ENCODE peak calls at places on chromosomes 1 and 21, in six cellular contexts. One of them, this sample, is unnamed.

GRCh38 chr1:20574686-20575543 is 14.0 kb upstream of the CDA start:
- DNase-seq in hepatocyte: peak
- DNase-seq in breast epithelium: peak
- DNase-seq in cardiac muscle cell: peak
- DNase-seq in keratinocyte: no peak
- DNase-seq in upper lobe of right lung: peak
- DNase-seq in this sample: peak

GRCh38 chr1:154849645-154850131 is 20.4 kb downstream of the KCNN3 start:
- DNase-seq in breast epithelium: no peak
- DNase-seq in cardiac muscle cell: no peak
- DNase-seq in upper lobe of right lung: no peak
- DNase-seq in keratinocyte: no peak
- DNase-seq in hepatocyte: no peak
- DNase-seq in this sample: no peak

GRCh38 chr1:161192476-161193465 is 6.1 kb downstream of the ADAMTS4 start:
- DNase-seq in hepatocyte: peak
- DNase-seq in breast epithelium: no peak
- DNase-seq in cardiac muscle cell: peak
- DNase-seq in upper lobe of right lung: no peak
- DNase-seq in keratinocyte: no peak
- DNase-seq in this sample: peak

GRCh38 chr1:201020647-201021332 is 2.7 kb downstream of the KIF21B start:
- DNase-seq in hepatocyte: no peak
- DNase-seq in cardiac muscle cell: peak
- DNase-seq in breast epithelium: no peak
- DNase-seq in upper lobe of right lung: no peak
- DNase-seq in keratinocyte: no peak
- DNase-seq in this sample: peak

GRCh38 chr1:88302843-88303486 is 381.1 kb upstream of the PKN2 start:
- DNase-seq in keratinocyte: no peak
- DNase-seq in breast epithelium: no peak
- DNase-seq in hepatocyte: peak
- DNase-seq in upper lobe of right lung: no peak
- DNase-seq in cardiac muscle cell: peak
- DNase-seq in this sample: peak

GRCh38 chr1:58548381-58548780 is 1.9 kb upstream of the OMA1 start:
- DNase-seq in cardiac muscle cell: peak
- DNase-seq in breast epithelium: no peak
- DNase-seq in upper lobe of right lung: no peak
- DNase-seq in keratinocyte: no peak
- DNase-seq in hepatocyte: no peak
- DNase-seq in this sample: no peak

GRCh38 chr1:47172782-47173181 is 17.1 kb downstream of the PDZK1IP1 start:
- DNase-seq in cardiac muscle cell: no peak
- DNase-seq in keratinocyte: no peak
- DNase-seq in breast epithelium: no peak
- DNase-seq in upper lobe of right lung: no peak
- DNase-seq in hepatocyte: no peak
- DNase-seq in this sample: no peak

GRCh38 chr1:173187838-173188237 is 19.3 kb downstream of the TNFSF4 start:
- DNase-seq in breast epithelium: no peak
- DNase-seq in cardiac muscle cell: no peak
- DNase-seq in keratinocyte: no peak
- DNase-seq in upper lobe of right lung: no peak
- DNase-seq in hepatocyte: no peak
- DNase-seq in this sample: no peak

GRCh38 chr1:113207019-113207418 is 134.0 kb downstream of the LRIG2 start:
- DNase-seq in hepatocyte: no peak
- DNase-seq in cardiac muscle cell: no peak
- DNase-seq in upper lobe of right lung: no peak
- DNase-seq in breast epithelium: no peak
- DNase-seq in keratinocyte: no peak
- DNase-seq in this sample: no peak

GRCh38 chr1:101187287-101187686 is 49.5 kb upstream of the S1PR1 start:
- DNase-seq in hepatocyte: no peak
- DNase-seq in breast epithelium: no peak
- DNase-seq in keratinocyte: no peak
- DNase-seq in upper lobe of right lung: no peak
- DNase-seq in cardiac muscle cell: no peak
- DNase-seq in this sample: peak

GRCh38 chr1:45925728-45926287 is 122.4 kb downstream of the MAST2 start:
- DNase-seq in keratinocyte: no peak
- DNase-seq in upper lobe of right lung: no peak
- DNase-seq in cardiac muscle cell: no peak
- DNase-seq in hepatocyte: no peak
- DNase-seq in breast epithelium: no peak
- DNase-seq in this sample: no peak

GRCh38 chr1:45928486-45929205 is 125.2 kb downstream of the MAST2 start:
- DNase-seq in breast epithelium: no peak
- DNase-seq in hepatocyte: no peak
- DNase-seq in keratinocyte: no peak
- DNase-seq in upper lobe of right lung: no peak
- DNase-seq in cardiac muscle cell: peak
- DNase-seq in this sample: no peak

GRCh38 chr1:45924736-45925135 is 121.3 kb downstream of the MAST2 start:
- DNase-seq in keratinocyte: no peak
- DNase-seq in breast epithelium: no peak
- DNase-seq in hepatocyte: peak
- DNase-seq in cardiac muscle cell: peak
- DNase-seq in upper lobe of right lung: no peak
- DNase-seq in this sample: peak

GRCh38 chr1:45923343-45923742 is 119.9 kb downstream of the MAST2 start:
- DNase-seq in upper lobe of right lung: no peak
- DNase-seq in cardiac muscle cell: peak
- DNase-seq in hepatocyte: no peak
- DNase-seq in keratinocyte: no peak
- DNase-seq in breast epithelium: no peak
- DNase-seq in this sample: no peak

DNA sequence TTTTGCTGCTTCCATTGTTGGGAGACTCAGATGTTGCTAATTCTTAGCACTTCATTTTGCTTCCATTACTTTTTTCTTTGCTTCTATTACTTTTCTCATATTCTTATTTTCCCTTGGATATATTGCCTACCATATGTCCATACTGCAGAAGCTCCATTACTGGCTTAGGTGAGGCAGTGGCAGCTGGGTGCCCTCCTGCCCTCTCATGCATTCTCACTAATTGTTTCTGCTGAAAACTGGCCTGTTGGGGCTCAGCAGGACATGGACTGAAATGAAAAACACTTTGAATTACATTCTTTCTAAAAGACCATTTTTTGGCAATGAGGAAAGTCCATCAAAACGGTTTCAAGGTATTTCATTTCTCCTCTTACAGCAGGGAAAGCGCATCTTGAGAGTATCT is 122.9 kb downstream of the MAST2 start:
- DNase-seq in hepatocyte: no peak
- DNase-seq in upper lobe of right lung: no peak
- DNase-seq in cardiac muscle cell: no peak
- DNase-seq in breast epithelium: no peak
- DNase-seq in keratinocyte: no peak
- DNase-seq in this sample: no peak
- H3K4me3 ChIP-seq in hepatocyte: no peak
- H3K4me3 ChIP-seq in upper lobe of right lung: no peak
- H3K4me3 ChIP-seq in cardiac muscle cell: no peak
- H3K4me3 ChIP-seq in breast epithelium: no peak
- H3K4me3 ChIP-seq in keratinocyte: no peak
- H3K4me3 ChIP-seq in this sample: no peak

DNA sequence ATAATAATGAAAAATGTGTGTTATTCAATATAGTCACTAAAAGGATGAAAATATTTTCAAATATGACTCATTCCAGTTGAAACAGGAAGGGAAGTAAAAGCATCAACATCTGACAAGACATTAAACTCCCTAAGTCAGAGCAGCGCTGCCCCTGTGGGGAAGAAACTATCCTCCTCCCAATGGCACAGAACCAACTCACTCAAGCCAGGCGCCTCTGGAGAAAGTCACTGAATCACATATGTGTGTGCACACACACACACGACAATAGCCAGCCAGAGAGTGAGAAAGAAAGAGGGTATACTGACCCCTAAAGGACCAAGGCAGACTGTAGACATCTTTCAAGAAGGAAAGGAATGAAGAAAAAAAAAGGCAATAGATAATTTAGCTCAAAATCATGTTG is 126.9 kb downstream of the SETD4 start:
- DNase-seq in cardiac muscle cell: peak
- DNase-seq in hepatocyte: peak
- DNase-seq in upper lobe of right lung: no peak
- DNase-seq in keratinocyte: peak
- DNase-seq in breast epithelium: no peak
- DNase-seq in this sample: peak
- TF ChIP-seq CTCF in cardiac muscle cell: peak
- TF ChIP-seq CTCF in hepatocyte: peak
- TF ChIP-seq CTCF in upper lobe of right lung: no peak
- TF ChIP-seq CTCF in keratinocyte: no peak
- TF ChIP-seq CTCF in breast epithelium: no peak
- TF ChIP-seq CTCF in this sample: no peak

GRCh38 chr1:165632491-165632890 is 1.5 kb downstream of the MGST3 start:
- DNase-seq in hepatocyte: no peak
- DNase-seq in keratinocyte: no peak
- DNase-seq in cardiac muscle cell: no peak
- DNase-seq in upper lobe of right lung: no peak
- DNase-seq in breast epithelium: no peak
- DNase-seq in this sample: no peak
- H3K4me3 ChIP-seq in hepatocyte: peak
- H3K4me3 ChIP-seq in keratinocyte: peak
- H3K4me3 ChIP-seq in cardiac muscle cell: peak
- H3K4me3 ChIP-seq in upper lobe of right lung: peak
- H3K4me3 ChIP-seq in breast epithelium: peak
- H3K4me3 ChIP-seq in this sample: peak

DNA sequence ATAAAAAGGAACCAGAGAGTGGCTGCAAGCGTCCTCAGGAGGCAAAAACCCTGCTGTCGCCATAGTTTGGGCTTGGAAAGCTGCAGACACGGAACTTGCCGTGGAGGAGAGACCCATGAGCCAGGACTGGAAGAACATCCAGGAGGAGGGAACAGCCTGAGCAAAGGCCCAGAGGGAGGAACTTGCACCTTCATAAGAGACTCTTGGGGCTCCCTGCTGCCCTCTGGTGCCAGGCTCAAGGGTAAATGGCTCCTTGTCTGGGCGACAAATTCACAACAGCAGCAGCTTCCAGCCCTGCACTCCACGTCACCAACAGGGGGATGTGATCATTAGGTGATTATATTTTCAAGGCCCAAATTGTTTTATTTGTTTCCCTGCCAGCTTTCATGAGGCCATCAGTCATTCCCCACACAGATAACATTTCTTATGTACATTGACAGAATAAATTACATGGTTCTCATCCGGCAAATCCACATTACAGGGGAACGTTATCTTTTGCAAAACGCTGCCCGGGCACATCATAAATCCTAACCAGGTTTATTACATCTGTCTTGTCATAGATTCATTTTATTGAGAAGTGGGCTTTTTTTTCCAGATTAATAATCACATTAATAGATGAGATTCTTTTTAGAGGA is 143.0 kb upstream of the GRIK3 start:
- DNase-seq in cardiac muscle cell: peak
- DNase-seq in hepatocyte: peak
- DNase-seq in upper lobe of right lung: no peak
- DNase-seq in breast epithelium: no peak
- DNase-seq in keratinocyte: peak
- DNase-seq in this sample: peak
- TF ChIP-seq CTCF in cardiac muscle cell: peak
- TF ChIP-seq CTCF in hepatocyte: peak
- TF ChIP-seq CTCF in upper lobe of right lung: peak
- TF ChIP-seq CTCF in breast epithelium: peak
- TF ChIP-seq CTCF in keratinocyte: peak
- TF ChIP-seq CTCF in this sample: peak

GRCh38 chr1:203671808-203672207 is 45.2 kb downstream of the ATP2B4 start:
- DNase-seq in upper lobe of right lung: no peak
- DNase-seq in cardiac muscle cell: no peak
- DNase-seq in keratinocyte: no peak
- DNase-seq in hepatocyte: no peak
- DNase-seq in breast epithelium: no peak
- DNase-seq in this sample: no peak

GRCh38 chr1:203675596-203676347 is 49.1 kb downstream of the ATP2B4 start:
- DNase-seq in hepatocyte: no peak
- DNase-seq in keratinocyte: no peak
- DNase-seq in upper lobe of right lung: no peak
- DNase-seq in cardiac muscle cell: no peak
- DNase-seq in breast epithelium: no peak
- DNase-seq in this sample: no peak

GRCh38 chr1:203676455-203676854 is 49.8 kb downstream of the ATP2B4 start:
- DNase-seq in upper lobe of right lung: no peak
- DNase-seq in cardiac muscle cell: no peak
- DNase-seq in hepatocyte: no peak
- DNase-seq in keratinocyte: no peak
- DNase-seq in breast epithelium: no peak
- DNase-seq in this sample: no peak

GRCh38 chr1:203672354-203672753 is 45.7 kb downstream of the ATP2B4 start:
- DNase-seq in hepatocyte: peak
- DNase-seq in cardiac muscle cell: peak
- DNase-seq in keratinocyte: no peak
- DNase-seq in upper lobe of right lung: no peak
- DNase-seq in breast epithelium: no peak
- DNase-seq in this sample: no peak

DNA sequence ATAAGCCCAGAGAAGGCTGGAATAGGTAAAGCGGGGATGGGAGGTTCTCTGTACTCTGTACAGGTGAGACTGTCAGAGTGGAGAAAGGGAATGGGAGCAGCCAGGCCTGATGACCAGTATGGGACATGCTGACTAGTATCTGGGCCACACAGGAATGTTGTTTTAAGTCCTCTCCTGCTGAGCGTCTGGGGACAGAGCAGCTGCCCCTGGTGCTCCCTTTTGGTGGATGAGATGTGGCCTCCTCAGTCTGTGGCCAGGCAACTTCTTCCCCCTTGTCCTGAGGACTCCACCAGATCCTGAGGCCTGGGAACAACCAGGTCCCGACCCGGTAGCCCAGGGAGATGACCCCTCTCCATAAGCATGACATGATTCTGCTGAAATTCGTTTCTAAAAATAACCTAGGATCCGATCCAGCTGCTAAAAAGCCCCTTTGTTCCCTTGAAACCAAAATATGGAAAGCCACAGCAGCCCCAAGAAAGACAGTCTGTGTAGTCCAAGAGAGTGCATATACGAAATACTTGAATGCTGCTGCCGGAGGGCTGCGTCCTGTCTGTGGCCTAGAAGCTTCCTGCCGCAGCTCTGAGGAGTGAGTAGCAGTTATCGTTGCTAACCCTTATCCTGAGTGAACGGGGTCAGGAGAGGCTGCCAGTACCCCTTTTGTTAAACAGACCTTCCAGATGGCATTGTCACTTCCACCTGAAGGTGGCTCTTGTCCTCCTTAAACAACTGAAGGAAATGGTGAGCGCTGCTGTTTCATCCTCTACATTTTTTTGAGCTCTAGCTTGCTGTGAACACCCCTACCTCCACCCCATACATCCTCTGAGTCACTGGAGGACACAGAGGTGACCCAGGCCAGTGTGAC is 47.1 kb downstream of the ATP2B4 start:
- DNase-seq in breast epithelium: peak
- DNase-seq in hepatocyte: peak
- DNase-seq in cardiac muscle cell: peak
- DNase-seq in keratinocyte: no peak
- DNase-seq in upper lobe of right lung: no peak
- DNase-seq in this sample: peak
- H3K4me3 ChIP-seq in breast epithelium: no peak
- H3K4me3 ChIP-seq in hepatocyte: no peak
- H3K4me3 ChIP-seq in cardiac muscle cell: no peak
- H3K4me3 ChIP-seq in keratinocyte: no peak
- H3K4me3 ChIP-seq in upper lobe of right lung: no peak
- H3K4me3 ChIP-seq in this sample: no peak

GRCh38 chr1:207672525-207673130 is 27.7 kb downstream of the CR1L start:
- DNase-seq in upper lobe of right lung: no peak
- DNase-seq in breast epithelium: no peak
- DNase-seq in hepatocyte: peak
- DNase-seq in cardiac muscle cell: no peak
- DNase-seq in keratinocyte: no peak
- DNase-seq in this sample: peak
- TF ChIP-seq CTCF in upper lobe of right lung: peak
- TF ChIP-seq CTCF in breast epithelium: no peak
- TF ChIP-seq CTCF in hepatocyte: peak
- TF ChIP-seq CTCF in cardiac muscle cell: no peak
- TF ChIP-seq CTCF in keratinocyte: peak
- TF ChIP-seq CTCF in this sample: peak